ENCODE peak calls at places on chromosomes 12 and 14, in ten cellular contexts. D is body of pancreas, C is posterior cingulate gyrus, Y is NCI-H1092 treated with DMSO at 0.1 percent for 48 hours, G is NCI-H1048, P is tibial artery, L is progenitor cell of endocrine pancreas, I is GM20000, Z is cardiac fibroblast, O is MM.1S. V is an unnamed sample.

GRCh38 chr12:46722737-46723136 is 103.1 kb downstream of the SLC38A4 start:
- DNase-seq in L (no peak), I (no peak), P (no peak), D (no peak), C (no peak), Z (peak), G (no peak), Y (peak), O (no peak), V (no peak)

GRCh38 chr14:68794856-68795601 is 2.2 kb upstream of the ZFP36L1 start:
- DNase-seq in Y (no peak), D (peak), O (peak), L (no peak), G (no peak), I (peak), C (peak), P (peak), Z (peak), V (peak)

GRCh38 chr14:56490379-56490778 is 89.2 kb upstream of the TMEM260 start:
- DNase-seq in P (no peak), O (peak), Z (peak), G (peak), Y (peak), C (no peak), D (no peak), L (no peak), I (peak), V (peak)

GRCh38 chr14:91307652-91308051 is 63.1 kb upstream of the GPR68 start:
- DNase-seq in C (peak), Y (no peak), D (no peak), G (no peak), I (no peak), O (no peak), L (no peak), Z (no peak), P (no peak), V (no peak)

GRCh38 chr14:64388533-64389243 is 535 bp downstream of the MTHFD1 start:
- DNase-seq in O (no peak), P (no peak), I (no peak), Z (peak), G (no peak), L (peak), C (no peak), Y (peak), D (no peak), V (peak)

GRCh38 chr12:20740972-20741371 is 45.8 kb downstream of the SLCO1C1 start:
- DNase-seq in C (no peak), Z (no peak), G (no peak), I (no peak), Y (no peak), D (no peak), P (no peak), L (no peak), O (no peak), V (no peak)

GRCh38 chr14:60944206-60944605 is 36.7 kb downstream of the TRMT5 start:
- DNase-seq in O (no peak), I (no peak), P (no peak), Y (no peak), Z (peak), G (no peak), D (no peak), L (no peak), C (no peak), V (no peak)

GRCh38 chr14:77068515-77069200 is 29.4 kb upstream of the CIPC start:
- DNase-seq in Y (no peak), C (peak), D (no peak), G (no peak), I (no peak), P (no peak), L (no peak), O (no peak), Z (no peak), V (no peak)

GRCh38 chr12:80553316-80553715 is 109.3 kb downstream of the PTPRQ start:
- DNase-seq in L (no peak), C (no peak), I (no peak), D (no peak), Y (no peak), G (no peak), Z (peak), O (no peak), P (no peak), V (no peak)

GRCh38 chr12:2137707-2138106 is 84.9 kb downstream of the CACNA1C start:
- DNase-seq in I (no peak), L (no peak), C (no peak), Z (peak), P (peak), D (no peak), G (no peak), Y (no peak), O (no peak), V (no peak)

GRCh38 chr14:75539562-75540478 is 17.6 kb downstream of the BATF start:
- DNase-seq in P (no peak), L (no peak), I (peak), G (no peak), D (no peak), Z (no peak), C (no peak), Y (no peak), O (no peak), V (no peak)

GRCh38 chr12:52168019-52168717 is 23.6 kb downstream of the KRT80 start:
- DNase-seq in Z (peak), G (no peak), D (no peak), Y (no peak), I (no peak), C (no peak), L (no peak), O (no peak), P (no peak), V (no peak)

GRCh38 chr12:104199964-104200363 is 15.6 kb upstream of the TXNRD1 start:
- DNase-seq in G (no peak), Y (no peak), Z (no peak), O (no peak), I (no peak), D (no peak), C (no peak), P (no peak), L (no peak), V (no peak)

GRCh38 chr14:38210168-38210567 is 2.5 kb downstream of the SSTR1 start:
- DNase-seq in L (no peak), G (no peak), Z (peak), C (peak), O (no peak), D (peak), I (no peak), Y (no peak), P (no peak), V (no peak)

GRCh38 chr12:94874086-94874985 is 129.2 kb downstream of the NDUFA12 start:
- DNase-seq in C (no peak), O (no peak), G (no peak), D (no peak), Y (no peak), I (no peak), L (no peak), P (no peak), Z (no peak), V (no peak)

GRCh38 chr14:74478996-74479635 is 14.0 kb downstream of the NPC2 start:
- DNase-seq in O (no peak), G (no peak), P (no peak), I (no peak), D (no peak), Y (peak), L (no peak), Z (peak), C (no peak), V (peak)

GRCh38 chr12:132393991-132394949 is 64.9 kb upstream of the GALNT9 start:
- DNase-seq in Z (no peak), P (peak), C (peak), G (no peak), O (no peak), D (no peak), L (no peak), I (no peak), Y (no peak), V (no peak)

GRCh38 chr14:64234877-64235651 is 59.1 kb downstream of the ESR2 start:
- DNase-seq in L (no peak), C (no peak), P (no peak), I (no peak), G (no peak), O (no peak), Z (peak), D (no peak), Y (peak), V (peak)

GRCh38 chr12:105256921-105257320 is 20.9 kb upstream of the APPL2 start:
- DNase-seq in C (no peak), L (no peak), O (no peak), Y (no peak), Z (peak), G (no peak), D (no peak), P (no peak), I (no peak), V (no peak)

GRCh38 chr14:50920482-50921225 is 23.6 kb downstream of the PYGL start:
- DNase-seq in Z (peak), P (no peak), G (no peak), Y (no peak), O (no peak), D (no peak), C (no peak), L (no peak), I (no peak), V (no peak)

GRCh38 chr14:52949711-52950409 is 990 bp downstream of the FERMT2 start:
- DNase-seq in C (no peak), Z (peak), P (peak), O (no peak), I (peak), D (no peak), L (no peak), Y (peak), G (no peak), V (no peak)